ENCODE peak calls at places on chromosomes 2 and 18, in six cellular contexts. One of them, this sample, is unnamed.

GRCh38 chr2:138829326-138829725 is 49.1 kb upstream of the NXPH2 start:
- DNase-seq in cardiac muscle cell: peak; percentile 84
- DNase-seq in aorta: no peak
- DNase-seq in A549: peak; percentile 28
- DNase-seq in IMR-90: peak; percentile 4
- DNase-seq in adrenal gland: peak; percentile 22
- DNase-seq in this sample: peak; percentile 78

GRCh38 chr2:108956375-108956774 is 32.6 kb downstream of the EDAR start:
- DNase-seq in aorta: no peak
- DNase-seq in adrenal gland: no peak
- DNase-seq in IMR-90: no peak
- DNase-seq in A549: no peak
- DNase-seq in cardiac muscle cell: no peak
- DNase-seq in this sample: no peak

GRCh38 chr18:49041677-49042570 is 91.2 kb upstream of the SMAD7 start:
- DNase-seq in aorta: no peak
- DNase-seq in cardiac muscle cell: peak; percentile 59
- DNase-seq in IMR-90: peak; percentile 56
- DNase-seq in adrenal gland: peak; percentile 74
- DNase-seq in A549: no peak
- DNase-seq in this sample: peak; percentile 46

GRCh38 chr2:28469304-28469703 is 26.6 kb upstream of the PLB1 start:
- DNase-seq in cardiac muscle cell: no peak
- DNase-seq in aorta: no peak
- DNase-seq in adrenal gland: peak; percentile 69
- DNase-seq in IMR-90: peak; percentile 49
- DNase-seq in A549: no peak
- DNase-seq in this sample: no peak

GRCh38 chr18:45324081-45324480 is 291.2 kb upstream of the SLC14A2 start:
- DNase-seq in cardiac muscle cell: no peak
- DNase-seq in adrenal gland: no peak
- DNase-seq in A549: no peak
- DNase-seq in IMR-90: no peak
- DNase-seq in aorta: no peak
- DNase-seq in this sample: no peak

GRCh38 chr2:67037655-67038054 is 359.5 kb upstream of the ETAA1 start:
- DNase-seq in IMR-90: no peak
- DNase-seq in aorta: no peak
- DNase-seq in adrenal gland: no peak
- DNase-seq in cardiac muscle cell: no peak
- DNase-seq in A549: no peak
- DNase-seq in this sample: no peak

GRCh38 chr2:217006217-217006616 is 146.4 kb upstream of the TNP1 start:
- DNase-seq in A549: no peak
- DNase-seq in aorta: no peak
- DNase-seq in adrenal gland: no peak
- DNase-seq in cardiac muscle cell: no peak
- DNase-seq in IMR-90: no peak
- DNase-seq in this sample: no peak

GRCh38 chr2:15840969-15841368 is 99.4 kb upstream of the MYCN start:
- DNase-seq in IMR-90: no peak
- DNase-seq in aorta: no peak
- DNase-seq in cardiac muscle cell: no peak
- DNase-seq in A549: no peak
- DNase-seq in adrenal gland: no peak
- DNase-seq in this sample: no peak

GRCh38 chr18:23935804-23936203 is 78.8 kb upstream of the TTC39C start:
- DNase-seq in A549: no peak
- DNase-seq in IMR-90: no peak
- DNase-seq in aorta: no peak
- DNase-seq in cardiac muscle cell: no peak
- DNase-seq in adrenal gland: no peak
- DNase-seq in this sample: no peak

GRCh38 chr2:148375214-148375613 is 269.3 kb upstream of the EPC2 start:
- DNase-seq in cardiac muscle cell: peak; percentile 40
- DNase-seq in A549: no peak
- DNase-seq in adrenal gland: no peak
- DNase-seq in aorta: no peak
- DNase-seq in IMR-90: peak; percentile 28
- DNase-seq in this sample: no peak

GRCh38 chr2:215376103-215376780 is 59.6 kb downstream of the FN1 start:
- DNase-seq in aorta: no peak
- DNase-seq in adrenal gland: no peak
- DNase-seq in A549: no peak
- DNase-seq in cardiac muscle cell: no peak
- DNase-seq in IMR-90: no peak
- DNase-seq in this sample: no peak

GRCh38 chr2:26318950-26319349 is 27.0 kb upstream of the SELENOI start:
- DNase-seq in cardiac muscle cell: no peak
- DNase-seq in aorta: no peak
- DNase-seq in adrenal gland: no peak
- DNase-seq in A549: no peak
- DNase-seq in IMR-90: no peak
- DNase-seq in this sample: no peak

GRCh38 chr2:240451108-240451611 is 15.7 kb downstream of the GPC1 start:
- DNase-seq in aorta: peak; percentile 49
- DNase-seq in adrenal gland: no peak
- DNase-seq in IMR-90: no peak
- DNase-seq in A549: no peak
- DNase-seq in cardiac muscle cell: no peak
- DNase-seq in this sample: no peak

GRCh38 chr2:213740453-213740852 is 456.2 kb downstream of the SPAG16 start:
- DNase-seq in aorta: no peak
- DNase-seq in A549: no peak
- DNase-seq in IMR-90: no peak
- DNase-seq in adrenal gland: no peak
- DNase-seq in cardiac muscle cell: no peak
- DNase-seq in this sample: no peak

GRCh38 chr18:37335337-37335736 is 230.3 kb downstream of the CELF4 start:
- DNase-seq in adrenal gland: no peak
- DNase-seq in A549: no peak
- DNase-seq in aorta: no peak
- DNase-seq in cardiac muscle cell: no peak
- DNase-seq in IMR-90: no peak
- DNase-seq in this sample: no peak

GRCh38 chr18:74414951-74415515 is 42.1 kb downstream of the DIPK1C start:
- DNase-seq in A549: no peak
- DNase-seq in cardiac muscle cell: peak; percentile 34
- DNase-seq in adrenal gland: no peak
- DNase-seq in aorta: no peak
- DNase-seq in IMR-90: no peak
- DNase-seq in this sample: no peak

GRCh38 chr2:240949791-240950705 is 43.9 kb downstream of the CROCC2 start:
- DNase-seq in cardiac muscle cell: no peak
- DNase-seq in adrenal gland: peak; percentile 18
- DNase-seq in IMR-90: no peak
- DNase-seq in A549: no peak
- DNase-seq in aorta: no peak
- DNase-seq in this sample: no peak

GRCh38 chr2:55877101-55877500 is 46.5 kb downstream of the EFEMP1 start:
- DNase-seq in IMR-90: no peak
- DNase-seq in aorta: no peak
- DNase-seq in adrenal gland: no peak
- DNase-seq in A549: no peak
- DNase-seq in cardiac muscle cell: no peak
- DNase-seq in this sample: no peak

GRCh38 chr2:89850881-89851582 is 1159.6 kb downstream of the RPIA start:
- DNase-seq in aorta: no peak
- DNase-seq in cardiac muscle cell: no peak
- DNase-seq in A549: no peak
- DNase-seq in IMR-90: no peak
- DNase-seq in adrenal gland: no peak
- DNase-seq in this sample: no peak
- H3K9me3 ChIP-seq in aorta: no peaks in the 10 kb centered on the region
- H3K9me3 ChIP-seq in cardiac muscle cell: peaks cover 9% of the 10 kb centered on the region
- H3K9me3 ChIP-seq in A549: no peaks in the 10 kb centered on the region
- H3K9me3 ChIP-seq in IMR-90: peaks cover 17% of the 10 kb centered on the region
- H3K9me3 ChIP-seq in adrenal gland: no peaks in the 10 kb centered on the region
- H3K9me3 ChIP-seq in this sample: no peaks in the 10 kb centered on the region

DNA sequence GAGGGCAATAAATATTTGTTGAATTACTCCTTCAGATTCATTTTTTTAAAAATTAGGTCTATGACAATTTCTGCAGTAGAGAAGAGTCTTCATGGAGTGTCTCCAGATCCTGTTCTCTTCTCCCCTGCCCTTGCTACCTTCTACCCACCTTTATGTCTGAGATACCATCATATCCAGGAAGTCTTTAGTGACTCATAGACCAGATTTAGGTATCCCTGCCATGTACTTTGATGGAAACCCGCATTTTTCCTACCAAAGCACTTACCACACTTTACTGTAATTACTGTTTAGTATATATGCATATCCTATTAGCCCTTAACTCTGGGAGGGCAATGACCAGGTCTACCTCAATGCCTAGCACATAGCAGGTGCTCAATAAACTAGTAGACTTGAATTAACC is 11.6 kb downstream of the ZNF397 start:
- DNase-seq in cardiac muscle cell: no peak
- DNase-seq in A549: no peak
- DNase-seq in aorta: no peak
- DNase-seq in adrenal gland: no peak
- DNase-seq in IMR-90: no peak
- DNase-seq in this sample: no peak
- H3K9me3 ChIP-seq in cardiac muscle cell: no peaks in the 10 kb centered on the region
- H3K9me3 ChIP-seq in A549: peaks cover 67% of the 10 kb centered on the region
- H3K9me3 ChIP-seq in aorta: no peaks in the 10 kb centered on the region
- H3K9me3 ChIP-seq in adrenal gland: peaks cover 33% of the 10 kb centered on the region
- H3K9me3 ChIP-seq in IMR-90: peaks cover 38% of the 10 kb centered on the region
- H3K9me3 ChIP-seq in this sample: no peaks in the 10 kb centered on the region

GRCh38 chr2:129441610-129442009 is 537.9 kb upstream of the RAB6C start:
- DNase-seq in cardiac muscle cell: no peak
- DNase-seq in aorta: no peak
- DNase-seq in IMR-90: no peak
- DNase-seq in adrenal gland: no peak
- DNase-seq in A549: no peak
- DNase-seq in this sample: no peak

GRCh38 chr2:129439686-129440302 is 539.7 kb upstream of the RAB6C start:
- DNase-seq in A549: no peak
- DNase-seq in adrenal gland: no peak
- DNase-seq in IMR-90: no peak
- DNase-seq in cardiac muscle cell: peak; percentile 59
- DNase-seq in aorta: no peak
- DNase-seq in this sample: no peak

GRCh38 chr2:129436809-129437208 is 542.7 kb upstream of the RAB6C start:
- DNase-seq in A549: no peak
- DNase-seq in cardiac muscle cell: no peak
- DNase-seq in adrenal gland: no peak
- DNase-seq in IMR-90: no peak
- DNase-seq in aorta: no peak
- DNase-seq in this sample: no peak

GRCh38 chr2:129438501-129439057 is 540.9 kb upstream of the RAB6C start:
- DNase-seq in IMR-90: no peak
- DNase-seq in aorta: no peak
- DNase-seq in adrenal gland: no peak
- DNase-seq in A549: no peak
- DNase-seq in cardiac muscle cell: no peak
- DNase-seq in this sample: no peak

DNA sequence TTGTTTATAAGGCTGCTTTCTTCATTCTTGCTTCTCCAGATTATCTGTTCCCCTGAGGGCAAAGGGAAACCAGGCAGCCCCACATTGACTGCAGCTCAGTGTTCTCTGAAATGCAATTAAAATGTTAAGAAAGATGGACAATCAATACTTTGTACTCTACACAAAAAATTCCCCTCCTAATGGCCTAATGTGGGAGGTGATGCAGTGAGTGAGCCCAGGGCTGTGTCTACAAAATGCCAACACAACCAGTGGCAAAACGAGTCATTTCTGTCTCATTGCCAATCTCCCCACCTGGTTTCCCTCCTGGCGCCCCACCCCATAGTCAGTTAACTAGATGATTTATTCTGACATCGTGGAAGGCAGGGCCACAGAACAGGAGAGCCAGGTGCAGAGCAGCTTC is 541.7 kb upstream of the RAB6C start:
- DNase-seq in adrenal gland: no peak
- DNase-seq in cardiac muscle cell: no peak
- DNase-seq in aorta: no peak
- DNase-seq in A549: no peak
- DNase-seq in IMR-90: no peak
- DNase-seq in this sample: no peak
- H3K9me3 ChIP-seq in adrenal gland: no peaks in the 10 kb centered on the region
- H3K9me3 ChIP-seq in cardiac muscle cell: no peaks in the 10 kb centered on the region
- H3K9me3 ChIP-seq in aorta: no peaks in the 10 kb centered on the region
- H3K9me3 ChIP-seq in A549: no peaks in the 10 kb centered on the region
- H3K9me3 ChIP-seq in IMR-90: peaks cover 36% of the 10 kb centered on the region
- H3K9me3 ChIP-seq in this sample: no peaks in the 10 kb centered on the region

GRCh38 chr18:79438089-79438488 is 42.4 kb downstream of the NFATC1 start:
- DNase-seq in A549: no peak
- DNase-seq in adrenal gland: peak; percentile 34
- DNase-seq in IMR-90: no peak
- DNase-seq in cardiac muscle cell: no peak
- DNase-seq in aorta: no peak
- DNase-seq in this sample: no peak

GRCh38 chr18:79439201-79440023 is 43.7 kb downstream of the NFATC1 start:
- DNase-seq in cardiac muscle cell: no peak
- DNase-seq in aorta: no peak
- DNase-seq in adrenal gland: no peak
- DNase-seq in IMR-90: peak; percentile 6
- DNase-seq in A549: no peak
- DNase-seq in this sample: peak; percentile 57

GRCh38 chr18:79436556-79437275 is 41.0 kb downstream of the NFATC1 start:
- DNase-seq in adrenal gland: no peak
- DNase-seq in IMR-90: no peak
- DNase-seq in cardiac muscle cell: no peak
- DNase-seq in aorta: no peak
- DNase-seq in A549: no peak
- DNase-seq in this sample: no peak

GRCh38 chr18:79440316-79440715 is 44.6 kb downstream of the NFATC1 start:
- DNase-seq in adrenal gland: no peak
- DNase-seq in A549: no peak
- DNase-seq in aorta: no peak
- DNase-seq in IMR-90: no peak
- DNase-seq in cardiac muscle cell: no peak
- DNase-seq in this sample: no peak

DNA sequence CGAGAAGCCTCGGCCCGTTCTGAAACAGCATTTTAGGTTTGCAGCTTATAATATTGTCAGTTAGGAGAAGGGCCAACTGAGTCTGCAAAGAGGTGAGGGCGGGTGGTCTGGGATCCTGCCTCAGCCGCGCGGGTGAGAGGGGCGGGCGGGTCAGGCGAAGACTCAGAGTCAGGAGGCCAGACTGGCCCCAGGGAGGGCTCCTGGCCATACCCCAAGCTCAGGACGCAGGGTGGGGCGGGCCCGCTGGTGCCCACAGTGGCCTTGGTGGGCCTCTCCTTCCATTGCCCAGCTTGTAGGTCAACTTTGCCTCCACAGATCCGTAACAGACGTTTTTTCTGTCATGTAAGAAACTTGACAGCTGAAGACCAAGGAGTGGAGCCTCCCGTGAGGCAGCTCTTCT is 42.9 kb downstream of the NFATC1 start:
- DNase-seq in adrenal gland: no peak
- DNase-seq in A549: no peak
- DNase-seq in cardiac muscle cell: no peak
- DNase-seq in IMR-90: no peak
- DNase-seq in aorta: no peak
- DNase-seq in this sample: peak; percentile 6
- H3K9me3 ChIP-seq in adrenal gland: no peaks in the 10 kb centered on the region
- H3K9me3 ChIP-seq in A549: no peaks in the 10 kb centered on the region
- H3K9me3 ChIP-seq in cardiac muscle cell: no peaks in the 10 kb centered on the region
- H3K9me3 ChIP-seq in IMR-90: no peaks in the 10 kb centered on the region
- H3K9me3 ChIP-seq in aorta: no peaks in the 10 kb centered on the region
- H3K9me3 ChIP-seq in this sample: no peaks in the 10 kb centered on the region

GRCh38 chr2:94992360-94992759 is 33.1 kb upstream of the MAL start:
- DNase-seq in A549: no peak
- DNase-seq in adrenal gland: no peak
- DNase-seq in aorta: no peak
- DNase-seq in IMR-90: no peak
- DNase-seq in cardiac muscle cell: no peak
- DNase-seq in this sample: no peak
- H3K9me3 ChIP-seq in A549: no peaks in the 10 kb centered on the region
- H3K9me3 ChIP-seq in adrenal gland: no peaks in the 10 kb centered on the region
- H3K9me3 ChIP-seq in aorta: no peaks in the 10 kb centered on the region
- H3K9me3 ChIP-seq in IMR-90: no peaks in the 10 kb centered on the region
- H3K9me3 ChIP-seq in cardiac muscle cell: no peaks in the 10 kb centered on the region
- H3K9me3 ChIP-seq in this sample: no peaks in the 10 kb centered on the region